ENCODE peak calls at places on chromosome 21, in five cellular contexts. J is body of pancreas, R is iPS DF 6.9, U is sigmoid colon, G is dermis microvascular lymphatic vessel endothelial cell. N is an unnamed sample.

GRCh38 chr21:41251961-41252642 is 64.5 kb upstream of the FAM3B start:
- DNase-seq in G (no peak), J (no peak), R (no peak), U (no peak), N (no peak)

GRCh38 chr21:45859762-45860357 is 121.7 kb upstream of the COL6A1 start:
- DNase-seq in G (no peak), J (no peak), R (no peak), U (no peak), N (no peak)

GRCh38 chr21:44699502-44700001 is 2.6 kb downstream of the KRTAP10-12 start:
- DNase-seq in G (no peak), R (no peak), U (no peak), J (no peak), N (no peak)

GRCh38 chr21:39014751-39015150 is 168.5 kb downstream of the PSMG1 start:
- DNase-seq in G (peak; percentile 28), J (no peak), R (no peak), U (no peak), N (no peak)

GRCh38 chr21:38853421-38853919 is 47.7 kb downstream of the ETS2 start:
- DNase-seq in G (peak; percentile 11), R (no peak), U (no peak), J (peak; percentile 76), N (no peak)

GRCh38 chr21:17775431-17776126 is 43.6 kb downstream of the C21orf91 start:
- DNase-seq in U (no peak), R (no peak), J (no peak), G (no peak), N (no peak)

GRCh38 chr21:37792046-37792445 is 124.2 kb downstream of the KCNJ6 start:
- DNase-seq in G (no peak), U (no peak), J (no peak), R (no peak), N (no peak)

GRCh38 chr21:42892582-42892930 is 553 bp upstream of the NDUFV3 start:
- DNase-seq in G (no peak), U (no peak), R (no peak), J (no peak), N (no peak)

GRCh38 chr21:26595971-26596370 is 22.9 kb upstream of the CYYR1 start:
- DNase-seq in U (no peak), R (no peak), J (no peak), G (no peak), N (no peak)

GRCh38 chr21:18245493-18245967 is 897 bp downstream of the CHODL start:
- DNase-seq in G (no peak), U (peak; percentile 54), R (no peak), J (no peak), N (no peak)

GRCh38 chr21:44378646-44379581 is 25.5 kb downstream of the TRPM2 start:
- DNase-seq in J (no peak), U (no peak), G (no peak), R (no peak), N (no peak)

GRCh38 chr21:15729346-15729673 is 472 bp upstream of the USP25 start:
- DNase-seq in U (no peak), J (no peak), R (no peak), G (no peak), N (no peak)

GRCh38 chr21:42291003-42291750 is 24.0 kb downstream of the TFF3 start:
- DNase-seq in G (no peak), U (no peak), J (no peak), R (no peak), N (no peak)

GRCh38 chr21:46667735-46668380 is 32.4 kb downstream of the PRMT2 start:
- DNase-seq in R (no peak), U (no peak), J (no peak), G (peak; percentile 33), N (no peak)

GRCh38 chr21:34617753-34618339 is 2.9 kb upstream of the RCAN1 start:
- DNase-seq in R (no peak), G (no peak), U (peak; percentile 70), J (no peak), N (no peak)

N was measured in iPS DF 19.7.